ENCODE peak calls at places on chromosomes 12 and 14, in six cellular contexts. C, P, W, B, N and G are unnamed samples.

GRCh38 chr12:85029456-85029855 is 6.6 kb downstream of the TSPAN19 start:
- DNase-seq in C (peak), P (peak), W (peak), B (no peak), N (no peak), G (no peak)

GRCh38 chr12:106276032-106276728 is 26.4 kb upstream of the TCP11L2 start:
- DNase-seq in C (no peak), P (no peak), W (no peak), B (no peak), N (no peak), G (no peak)

GRCh38 chr12:101901782-101902181 is 24.4 kb downstream of the DRAM1 start:
- DNase-seq in C (no peak), P (no peak), W (no peak), B (no peak), N (no peak), G (no peak)

GRCh38 chr14:65939184-65939583 is 526.7 kb downstream of the FUT8 start:
- DNase-seq in C (no peak), P (no peak), W (no peak), B (no peak), N (no peak), G (no peak)

GRCh38 chr14:91175296-91175695 is 61.4 kb downstream of the DGLUCY start:
- DNase-seq in C (no peak), P (no peak), W (no peak), B (no peak), N (no peak), G (no peak)

GRCh38 chr14:32256606-32257005 is 53.5 kb upstream of the RNU6-8 start:
- DNase-seq in C (peak), P (no peak), W (no peak), B (no peak), N (no peak), G (no peak)

GRCh38 chr14:82854851-82855250 is 1321.2 kb upstream of the SEL1L start:
- DNase-seq in C (no peak), P (no peak), W (no peak), B (no peak), N (no peak), G (no peak)

GRCh38 chr12:40499856-40500255 is 192.4 kb upstream of the CNTN1 start:
- DNase-seq in C (no peak), P (no peak), W (no peak), B (no peak), N (no peak), G (no peak)

GRCh38 chr14:89493877-89494634 is 77.0 kb upstream of the FOXN3 start:
- DNase-seq in C (peak), P (no peak), W (no peak), B (no peak), N (no peak), G (no peak)

GRCh38 chr12:123941000-123941399 is 31.6 kb downstream of the CCDC92 start:
- DNase-seq in C (no peak), P (no peak), W (no peak), B (no peak), N (no peak), G (no peak)

GRCh38 chr14:29759521-29760340 is 167.9 kb downstream of the PRKD1 start:
- DNase-seq in C (peak), P (no peak), W (no peak), B (no peak), N (no peak), G (no peak)

GRCh38 chr12:1527789-1528188 is 66.6 kb downstream of the FBXL14 start:
- DNase-seq in C (peak), P (no peak), W (no peak), B (no peak), N (no peak), G (no peak)

GRCh38 chr14:43172899-43173548 is 1334.1 kb downstream of the FSCB start:
- DNase-seq in C (no peak), P (peak), W (no peak), B (no peak), N (no peak), G (no peak)

GRCh38 chr12:51393676-51394545 is 2.7 kb upstream of the GALNT6 start:
- DNase-seq in C (peak), P (no peak), W (no peak), B (no peak), N (no peak), G (no peak)